ENCODE peak calls at places on chromosomes 6 and 20, in seven cellular contexts. K is RWPE1, L is lower lobe of right lung, F is neural progenitor cell, H is retinal pigment epithelial cell, G is GM12865, N is ascending aorta. M is an unnamed sample.

GRCh38 chr20:58651548-58651822 is 402 bp downstream of the STX16 start:
- DNase-seq in F (peak), H (no peak), N (no peak), G (no peak), K (no peak), L (no peak), M (no peak)

GRCh38 chr6:157123245-157123644 is 200.1 kb downstream of the TMEM242 start:
- DNase-seq in N (no peak), L (no peak), K (no peak), F (no peak), G (no peak), H (no peak), M (no peak)

GRCh38 chr6:89944826-89945407 is 50.6 kb downstream of the GJA10 start:
- DNase-seq in F (no peak), L (no peak), N (no peak), G (peak), H (no peak), K (no peak), M (no peak)

GRCh38 chr20:33251496-33251895 is 15.7 kb downstream of the BPIFA1 start:
- DNase-seq in L (no peak), H (no peak), N (no peak), K (no peak), F (no peak), G (no peak), M (no peak)

GRCh38 chr20:21360686-21361085 is 36.6 kb downstream of the NKX2-4 start:
- DNase-seq in F (no peak), G (no peak), H (peak), N (no peak), L (no peak), K (no peak), M (no peak)

GRCh38 chr20:45836841-45837240 is 3.2 kb downstream of the SNX21 start:
- DNase-seq in G (no peak), L (no peak), K (no peak), H (no peak), F (no peak), N (no peak), M (no peak)

GRCh38 chr20:44033344-44033743 is 118.7 kb downstream of the TOX2 start:
- DNase-seq in N (peak), K (no peak), F (no peak), L (no peak), H (no peak), G (peak), M (no peak)

GRCh38 chr6:152993431-152993830 is 9.1 kb downstream of the MTRF1L start:
- DNase-seq in G (no peak), F (no peak), L (no peak), N (no peak), K (no peak), H (no peak), M (no peak)

GRCh38 chr6:37275350-37275749 is 17.4 kb upstream of the TMEM217 start:
- DNase-seq in F (no peak), G (no peak), K (no peak), N (no peak), H (no peak), L (no peak), M (no peak)

GRCh38 chr20:21340991-21341722 is 38.0 kb downstream of the XRN2 start:
- DNase-seq in N (no peak), G (no peak), H (no peak), L (no peak), F (no peak), K (no peak), M (no peak)

GRCh38 chr6:102356170-102356569 is 962.7 kb downstream of the GRIK2 start:
- DNase-seq in N (no peak), K (no peak), L (no peak), F (no peak), H (no peak), G (no peak), M (no peak)

GRCh38 chr20:39773380-39774000 is 811.3 kb downstream of the DHX35 start:
- DNase-seq in L (no peak), H (no peak), G (no peak), K (no peak), F (no peak), N (no peak), M (no peak)

GRCh38 chr6:85449388-85449817 is 480 bp upstream of the NT5E start:
- DNase-seq in L (no peak), H (no peak), K (peak), N (no peak), G (peak), F (peak), M (no peak)

GRCh38 chr6:106085984-106086832 is at the start of gene PRDM1:
- DNase-seq in N (peak), F (peak), L (peak), H (no peak), G (peak), K (peak), M (peak)

GRCh38 chr6:189676-190075 is 102.6 kb upstream of the DUSP22 start:
- DNase-seq in H (no peak), L (peak), K (no peak), N (no peak), F (no peak), G (peak), M (no peak)

GRCh38 chr6:31888281-31889258 is 8.9 kb downstream of the EHMT2 start:
- DNase-seq in F (peak), L (no peak), G (peak), K (no peak), H (no peak), N (no peak), M (no peak)

GRCh38 chr6:170177383-170178265 is 113.3 kb downstream of the DLL1 start:
- DNase-seq in N (no peak), H (no peak), F (no peak), K (no peak), G (no peak), L (peak), M (peak)

GRCh38 chr6:133978896-133979240 is 25.8 kb downstream of the TBPL1 start:
- DNase-seq in L (no peak), K (no peak), H (no peak), F (no peak), N (no peak), G (no peak), M (no peak)

GRCh38 chr6:139256087-139256486 is 35.7 kb downstream of the TXLNB start:
- DNase-seq in N (peak), F (no peak), L (no peak), H (no peak), K (no peak), G (no peak), M (no peak)

GRCh38 chr20:63747622-63748355 is 8.2 kb downstream of the SLC2A4RG start:
- DNase-seq in F (no peak), H (no peak), K (no peak), L (no peak), N (no peak), G (no peak), M (no peak)

GRCh38 chr20:31602779-31603441 is 2.2 kb upstream of the ID1 start:
- DNase-seq in N (no peak), K (no peak), G (peak), L (no peak), F (no peak), H (no peak), M (no peak)

GRCh38 chr20:23200413-23200812 is 114.3 kb upstream of the CD93 start:
- DNase-seq in F (no peak), K (no peak), L (no peak), G (peak), N (no peak), H (no peak), M (no peak)

GRCh38 chr6:105651969-105652368 is 249.1 kb upstream of the PREP start:
- DNase-seq in K (no peak), H (no peak), G (no peak), L (no peak), F (no peak), N (no peak), M (no peak)

GRCh38 chr6:166786704-166787293 is 159.7 kb upstream of the RPS6KA2 start:
- DNase-seq in G (peak), F (peak), N (no peak), L (no peak), H (no peak), K (peak), M (no peak)

GRCh38 chr20:33993800-33994623 is at the start of gene RALY:
- DNase-seq in L (peak), G (peak), K (peak), N (peak), H (no peak), F (peak), M (peak)

GRCh38 chr6:112214749-112215269 is 39.6 kb downstream of the LAMA4 start:
- DNase-seq in H (no peak), L (no peak), K (no peak), F (no peak), N (no peak), G (no peak), M (no peak)

GRCh38 chr6:18277181-18278006 is 13.1 kb upstream of the DEK start:
- DNase-seq in F (peak), G (no peak), N (no peak), H (no peak), K (no peak), L (no peak), M (no peak)

GRCh38 chr6:39666706-39667489 is 58.3 kb downstream of the KIF6 start:
- DNase-seq in G (no peak), H (peak), F (peak), L (no peak), K (no peak), N (no peak), M (no peak)

GRCh38 chr6:39670519-39670918 is 54.7 kb downstream of the KIF6 start:
- DNase-seq in H (no peak), N (no peak), L (no peak), G (no peak), K (no peak), F (no peak), M (no peak)

GRCh38 chr6:39665871-39666270 is 59.3 kb downstream of the KIF6 start:
- DNase-seq in G (no peak), F (no peak), L (no peak), H (no peak), K (no peak), N (no peak), M (no peak)

GRCh38 chr6:39669943-39670342 is 55.3 kb downstream of the KIF6 start:
- DNase-seq in L (no peak), H (no peak), G (no peak), K (no peak), F (no peak), N (no peak), M (no peak)

GRCh38 chr6:39669117-39669690 is 56.0 kb downstream of the KIF6 start:
- DNase-seq in L (no peak), K (no peak), G (no peak), H (no peak), F (no peak), N (no peak), M (no peak)
- TF ChIP-seq CTCF in L (no peak), K (no peak), G (no peak), H (no peak), F (no peak), N (no peak), M (no peak)

DNA sequence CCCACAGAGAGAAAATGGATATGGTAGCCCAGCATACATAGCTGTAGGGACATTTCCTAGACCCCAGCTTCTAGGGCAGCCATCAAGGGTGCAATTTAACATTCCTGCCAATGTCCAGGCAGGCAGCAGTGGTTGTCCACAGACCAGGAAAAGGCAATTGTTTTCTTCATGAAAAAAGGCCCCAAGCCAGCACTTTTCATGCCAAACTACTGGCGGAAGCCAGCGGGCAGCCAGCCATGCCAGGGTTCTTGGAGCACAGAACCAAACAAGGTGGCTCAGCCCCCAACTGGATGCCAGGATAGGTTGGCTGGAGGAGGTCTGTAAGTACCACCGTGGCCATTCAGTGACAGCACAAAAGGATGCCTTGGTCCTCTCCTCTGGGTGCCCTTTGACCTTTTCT is 94.6 kb downstream of the BANF2 start:
- DNase-seq in K (no peak), H (no peak), N (peak), F (no peak), G (no peak), L (no peak), M (no peak)
- TF ChIP-seq CTCF in K (no peak), H (no peak), N (no peak), F (no peak), G (no peak), L (no peak), M (no peak)

GRCh38 chr6:149484733-149485700 is at the start of gene ZC3H12D:
- DNase-seq in G (peak), F (peak), N (peak), L (peak), H (no peak), K (no peak), M (no peak)
- TF ChIP-seq CTCF in G (peak), F (no peak), N (peak), L (peak), H (no peak), K (no peak), M (no peak)

GRCh38 chr20:48759631-48760245 is 68.1 kb downstream of the PREX1 start:
- DNase-seq in G (no peak), H (no peak), F (no peak), N (no peak), L (no peak), K (no peak), M (no peak)

GRCh38 chr20:48761914-48762313 is 65.9 kb downstream of the PREX1 start:
- DNase-seq in K (no peak), F (no peak), L (no peak), H (no peak), N (no peak), G (no peak), M (no peak)

GRCh38 chr20:48758206-48758820 is 69.5 kb downstream of the PREX1 start:
- DNase-seq in L (no peak), F (no peak), H (no peak), N (no peak), K (no peak), G (no peak), M (no peak)

GRCh38 chr20:48761023-48761785 is 66.6 kb downstream of the PREX1 start:
- DNase-seq in G (peak), K (no peak), L (peak), F (no peak), H (no peak), N (no peak), M (no peak)

DNA sequence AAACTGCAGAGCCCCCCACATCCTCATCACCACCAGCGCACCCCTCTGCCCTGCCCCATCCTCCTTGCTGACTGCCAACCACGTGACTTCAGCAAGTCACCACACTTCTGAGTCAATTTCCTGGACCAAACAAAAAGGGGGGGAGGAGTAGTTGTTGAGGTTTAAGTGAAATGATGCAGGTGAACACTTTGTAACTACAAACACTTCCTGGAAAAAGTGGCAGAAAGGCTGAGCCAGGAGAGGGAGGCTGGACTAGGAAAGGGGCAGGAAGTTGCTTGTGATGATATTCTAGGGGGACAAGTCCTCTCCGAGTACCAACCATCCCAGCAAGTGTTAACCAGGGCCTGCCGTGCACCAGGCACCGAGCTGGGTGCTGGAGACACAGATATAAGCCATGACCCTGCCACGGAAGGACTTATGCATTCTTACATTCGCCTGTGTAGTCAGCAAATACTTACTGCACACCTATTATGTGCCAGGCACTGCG is 67.4 kb downstream of the PREX1 start:
- DNase-seq in N (no peak), L (no peak), F (no peak), H (no peak), G (peak), K (peak), M (no peak)
- TF ChIP-seq CTCF in N (no peak), L (no peak), F (no peak), H (no peak), G (no peak), K (no peak), M (no peak)

GRCh38 chr20:9408422-9409300 is 105.7 kb upstream of the LAMP5 start:
- DNase-seq in N (no peak), F (no peak), L (no peak), K (no peak), G (no peak), H (no peak), M (no peak)
- TF ChIP-seq CTCF in N (no peak), F (no peak), L (no peak), K (peak), G (no peak), H (no peak), M (peak)

GRCh38 chr6:125124250-125124777 is 29.3 kb upstream of the TPD52L1 start:
- DNase-seq in H (peak), L (no peak), F (no peak), G (no peak), K (peak), N (no peak), M (no peak)
- TF ChIP-seq CTCF in H (no peak), L (no peak), F (no peak), G (no peak), K (no peak), N (no peak), M (no peak)

GRCh38 chr20:18176318-18176785 is 38.7 kb downstream of the KAT14 start:
- DNase-seq in H (no peak), F (peak), K (no peak), N (no peak), L (no peak), G (no peak), M (no peak)
- TF ChIP-seq CTCF in H (no peak), F (peak), K (no peak), N (no peak), L (no peak), G (no peak), M (no peak)

GRCh38 chr6:17012421-17013225 is 89.2 kb upstream of the STMND1 start:
- DNase-seq in N (no peak), F (peak), H (no peak), G (no peak), K (no peak), L (no peak), M (no peak)
- TF ChIP-seq CTCF in N (no peak), F (peak), H (peak), G (no peak), K (no peak), L (peak), M (no peak)

GRCh38 chr6:160911949-160912348 is 79.6 kb upstream of the MAP3K4 start:
- DNase-seq in K (no peak), F (no peak), H (no peak), L (no peak), G (no peak), N (no peak), M (no peak)
- TF ChIP-seq CTCF in K (no peak), F (no peak), H (no peak), L (no peak), G (no peak), N (no peak), M (no peak)

M was measured in type B pancreatic cell.